ENCODE peak calls at places on chromosomes 16 and 17, in eight cellular contexts. B is HTR-8/SVneo; W is CD4-positive, CD25-positive, alpha-beta regulatory T cell; X is AG08395; Y is erythroblast; U is Calu3; Q is H9; S is stimulated activated CD8-positive, alpha-beta memory T cell treated with anti-CD3 and anti-CD28 coated beads, Interleukin-15, amount 100 ng/mL, for 24 hours. J is an unnamed sample.

GRCh38 chr16:72910371-72910770 is 137.6 kb downstream of the ZFHX3 start:
- DNase-seq in B (no peak), W (no peak), X (no peak), Y (no peak), U (no peak), Q (no peak), S (no peak), J (no peak)

GRCh38 chr17:3602499-3602898 is 6.7 kb downstream of the TRPV1 start:
- DNase-seq in B (peak), W (peak), X (no peak), Y (peak), U (no peak), Q (peak), S (no peak), J (peak)

GRCh38 chr17:61007980-61008379 is 330.3 kb downstream of the BCAS3 start:
- DNase-seq in B (no peak), W (no peak), X (no peak), Y (no peak), U (no peak), Q (peak), S (no peak), J (peak)

GRCh38 chr17:49260011-49260921 is 29.7 kb upstream of the PHOSPHO1 start:
- DNase-seq in B (peak), W (peak), X (peak), Y (peak), U (peak), Q (peak), S (peak), J (peak)

GRCh38 chr16:85915125-85915845 is 16.3 kb downstream of the IRF8 start:
- DNase-seq in B (no peak), W (no peak), X (no peak), Y (no peak), U (no peak), Q (no peak), S (no peak), J (no peak)

GRCh38 chr16:56252835-56253234 is 61.5 kb downstream of the GNAO1 start:
- DNase-seq in B (no peak), W (no peak), X (peak), Y (no peak), U (no peak), Q (no peak), S (no peak), J (no peak)

GRCh38 chr16:12160249-12160648 is 183.7 kb downstream of the SNX29 start:
- DNase-seq in B (no peak), W (no peak), X (no peak), Y (no peak), U (no peak), Q (no peak), S (no peak), J (no peak)

GRCh38 chr16:2016407-2016922 is 3.1 kb upstream of the NPW start:
- DNase-seq in B (no peak), W (no peak), X (no peak), Y (no peak), U (peak), Q (no peak), S (no peak), J (no peak)

GRCh38 chr17:16980813-16981731 is 9.2 kb upstream of the TNFRSF13B start:
- DNase-seq in B (no peak), W (no peak), X (peak), Y (no peak), U (no peak), Q (peak), S (no peak), J (no peak)

GRCh38 chr17:36667922-36668321 is 66.5 kb downstream of the MRM1 start:
- DNase-seq in B (no peak), W (no peak), X (no peak), Y (no peak), U (no peak), Q (no peak), S (no peak), J (no peak)

GRCh38 chr16:17607624-17608023 is 136.9 kb upstream of the XYLT1 start:
- DNase-seq in B (no peak), W (no peak), X (no peak), Y (no peak), U (no peak), Q (no peak), S (no peak), J (no peak)

GRCh38 chr17:76644995-76645394 is 1.4 kb upstream of the ST6GALNAC1 start:
- DNase-seq in B (no peak), W (no peak), X (no peak), Y (no peak), U (peak), Q (no peak), S (no peak), J (no peak)

GRCh38 chr17:38926290-38927070 is 1.1 kb downstream of the LASP1NB start:
- DNase-seq in B (no peak), W (no peak), X (no peak), Y (no peak), U (peak), Q (no peak), S (no peak), J (no peak)

GRCh38 chr17:4548721-4549531 is 6.3 kb downstream of the MYBBP1A start:
- DNase-seq in B (peak), W (no peak), X (no peak), Y (no peak), U (no peak), Q (no peak), S (no peak), J (no peak)

GRCh38 chr17:48559609-48560451 is 14.9 kb upstream of the HOXB2 start:
- DNase-seq in B (no peak), W (no peak), X (peak), Y (no peak), U (no peak), Q (no peak), S (no peak), J (no peak)